ENCODE peak calls at places on chromosomes 16 and 17, in seven cellular contexts. M is esophagus squamous epithelium, K is GM23338, B is A673, C is pancreas, A is left lung, O is thoracic aorta. P is an unnamed sample. For H3K4me1, the result is how much of the 10 kb centered on the place peaks cover.

GRCh38 chr16:1200014-1200627 is 24.9 kb downstream of the TPSG1 start:
- DNase-seq in K (no peak), A (no peak), O (no peak), C (no peak), M (no peak), B (no peak), P (no peak)

GRCh38 chr16:3659200-3659599 is 4.7 kb downstream of the DNASE1 start:
- DNase-seq in O (no peak), B (no peak), C (no peak), M (no peak), A (no peak), K (no peak), P (no peak)

GRCh38 chr17:16048797-16049449 is 49.3 kb downstream of the TTC19 start:
- DNase-seq in B (no peak), A (no peak), O (no peak), C (no peak), M (no peak), K (no peak), P (no peak)

GRCh38 chr16:3364774-3365427 is 9.2 kb downstream of the OR2C1 start:
- DNase-seq in C (peak), O (peak), K (peak), A (peak), B (peak), M (peak), P (peak)

GRCh38 chr17:58329808-58330543 is 1.4 kb upstream of the TSPOAP1 start:
- DNase-seq in A (no peak), M (no peak), B (no peak), C (no peak), O (no peak), K (no peak), P (no peak)

GRCh38 chr17:60355663-60356594 is 36.0 kb downstream of the USP32 start:
- DNase-seq in C (no peak), M (no peak), B (no peak), A (no peak), O (no peak), K (no peak), P (no peak)

GRCh38 chr17:38674013-38674748 is 576 bp downstream of the EPOP start:
- DNase-seq in M (no peak), O (no peak), A (no peak), C (peak), B (no peak), K (peak), P (peak)

GRCh38 chr16:58011652-58012051 is 10.4 kb downstream of the USB1 start:
- DNase-seq in M (no peak), B (peak), K (no peak), O (no peak), C (no peak), A (no peak), P (no peak)

GRCh38 chr16:82011199-82011641 is at the start of gene SDR42E1:
- DNase-seq in O (no peak), A (peak), B (no peak), C (peak), M (peak), K (peak), P (no peak)

GRCh38 chr16:9868606-9869149 is 313.6 kb downstream of the GRIN2A start:
- DNase-seq in K (no peak), O (no peak), A (no peak), M (no peak), B (no peak), C (no peak), P (no peak)

GRCh38 chr16:10514369-10515055 is 65.9 kb downstream of the EMP2 start:
- DNase-seq in M (no peak), K (peak), O (no peak), C (peak), B (peak), A (no peak), P (peak)

GRCh38 chr17:54426287-54426886 is 474.3 kb upstream of the TOM1L1 start:
- DNase-seq in O (no peak), C (no peak), A (no peak), B (peak), M (no peak), K (peak), P (no peak)

GRCh38 chr17:77132411-77133086 is 8.2 kb upstream of the SEC14L1 start:
- DNase-seq in B (no peak), K (no peak), C (no peak), M (no peak), A (no peak), O (no peak), P (no peak)

GRCh38 chr17:6492892-6493674 is 48.8 kb downstream of the PIMREG start:
- DNase-seq in C (no peak), A (no peak), B (no peak), K (peak), M (no peak), O (no peak), P (no peak)

GRCh38 chr16:23504076-23504452 is 6.2 kb downstream of the GGA2 start:
- DNase-seq in O (no peak), B (no peak), M (no peak), A (peak), C (no peak), K (no peak), P (no peak)

GRCh38 chr16:472199-472504 is 46.7 kb downstream of the RAB11FIP3 start:
- DNase-seq in C (no peak), O (no peak), K (no peak), A (no peak), B (no peak), M (no peak), P (no peak)

DNA sequence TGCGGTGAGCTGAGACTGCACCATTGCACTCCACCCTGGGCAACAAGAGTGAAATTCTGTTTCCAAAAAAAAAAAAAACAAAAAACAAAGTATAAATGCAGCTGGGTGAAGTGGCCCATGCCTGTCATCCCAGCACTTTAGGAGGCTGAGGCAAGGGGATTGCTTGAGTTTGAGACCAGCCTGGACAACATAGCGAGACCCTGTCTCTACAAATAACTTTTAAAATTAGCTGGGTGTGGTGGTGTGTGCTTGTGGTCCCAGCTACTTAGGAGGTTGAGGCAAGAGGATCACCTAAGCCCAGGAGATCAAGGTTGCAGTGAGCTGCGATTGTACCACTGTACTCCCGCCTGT is 10.1 kb upstream of the STX4 start:
- DNase-seq in B (no peak), O (no peak), A (no peak), C (no peak), M (no peak), K (no peak), P (no peak)
- H3K27ac ChIP-seq in B (no peak), O (no peak), A (no peak), C (no peak), M (no peak), K (no peak), P (no peak)

GRCh38 chr16:85312174-85312573 is 199.9 kb upstream of the CIBAR2 start:
- DNase-seq in A (no peak), B (no peak), C (no peak), M (no peak), O (no peak), K (no peak), P (no peak)
- H3K4me3 ChIP-seq in A (no peak), B (no peak), C (no peak), M (no peak), O (no peak), K (no peak), P (no peak)

GRCh38 chr17:17724307-17724921 is 43.2 kb downstream of the RAI1 start:
- DNase-seq in A (no peak), K (peak), C (no peak), O (no peak), B (peak), M (no peak), P (no peak)

GRCh38 chr17:17721140-17721668 is 39.9 kb downstream of the RAI1 start:
- DNase-seq in B (no peak), A (no peak), O (no peak), M (no peak), K (no peak), C (no peak), P (no peak)

GRCh38 chr17:17722081-17722905 is 41.0 kb downstream of the RAI1 start:
- DNase-seq in B (peak), O (no peak), A (no peak), M (no peak), C (no peak), K (peak), P (peak)

GRCh38 chr17:17723354-17724261 is 42.4 kb downstream of the RAI1 start:
- DNase-seq in B (peak), M (no peak), A (no peak), C (no peak), K (peak), O (no peak), P (no peak)

DNA sequence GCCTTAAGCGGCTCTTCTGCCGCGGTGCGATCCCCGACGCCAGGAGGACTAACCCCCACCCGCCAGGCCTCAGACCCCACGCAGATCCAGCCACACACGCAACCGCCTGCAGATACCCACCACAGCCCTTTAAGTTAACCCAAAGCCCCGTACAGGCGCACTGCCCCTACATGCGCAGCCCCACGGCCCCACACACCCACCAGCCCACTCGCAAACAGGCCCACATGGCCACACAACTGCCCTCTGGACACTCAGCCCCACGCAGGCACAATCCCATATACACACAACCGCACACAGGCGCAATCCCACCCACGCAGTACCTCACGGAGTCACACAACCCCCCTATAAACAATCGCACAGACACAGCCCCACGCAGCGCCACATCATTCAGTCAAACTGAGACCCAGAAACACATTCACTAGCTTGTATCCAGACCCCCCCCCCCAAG is 41.7 kb downstream of the RAI1 start:
- DNase-seq in B (no peak), O (no peak), K (no peak), M (no peak), C (no peak), A (no peak), P (no peak)
- H3K4me1 ChIP-seq in B (half or more), O (under half), K (under half), M (half or more), C (under half), A (half or more), P (under half)

DNA sequence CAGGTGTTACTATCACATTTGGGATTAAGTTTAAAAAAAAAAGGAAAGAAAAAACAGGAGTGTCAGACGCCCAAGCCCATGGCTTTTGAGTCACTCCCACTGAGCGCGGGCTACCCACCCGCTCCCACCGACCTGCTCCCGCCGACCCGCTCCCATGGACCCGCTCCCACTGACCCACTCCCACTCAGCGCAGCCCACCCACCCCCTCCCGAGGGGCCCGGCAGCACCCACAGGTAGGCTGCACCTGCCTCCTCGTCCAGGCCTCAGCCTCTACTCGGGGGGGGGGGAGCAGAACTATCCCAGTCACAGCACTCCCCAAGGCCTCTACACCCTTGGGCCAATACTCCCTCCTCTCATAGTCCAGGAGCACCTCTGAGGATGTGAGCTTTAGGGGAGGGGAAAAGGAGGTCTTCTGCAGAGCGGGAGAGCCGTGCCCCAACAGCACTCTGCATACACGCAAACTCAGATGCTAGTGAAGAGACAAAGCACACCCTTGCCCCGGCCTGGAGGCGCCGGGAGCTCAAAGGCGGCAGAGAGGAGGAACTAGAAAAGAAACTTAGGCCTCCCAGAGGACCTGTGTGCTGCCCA is 2.9 kb downstream of the CLUH start:
- DNase-seq in K (no peak), A (no peak), M (no peak), B (no peak), O (no peak), C (peak), P (no peak)
- H3K27ac ChIP-seq in K (no peak), A (peak), M (peak), B (peak), O (peak), C (peak), P (peak)

GRCh38 chr17:82802141-82802540 is 37.7 kb downstream of the ZNF750 start:
- DNase-seq in C (no peak), A (no peak), O (no peak), B (no peak), M (no peak), K (no peak), P (no peak)
- H3K4me3 ChIP-seq in C (no peak), A (no peak), O (no peak), B (no peak), M (no peak), K (no peak), P (no peak)

GRCh38 chr17:50638851-50639767 is 4.4 kb downstream of the ABCC3 start:
- DNase-seq in C (peak), A (peak), B (peak), M (peak), K (no peak), O (peak), P (peak)

GRCh38 chr17:50636804-50637195 is 2.1 kb downstream of the ABCC3 start:
- DNase-seq in O (no peak), C (no peak), A (no peak), K (no peak), M (no peak), B (no peak), P (no peak)

GRCh38 chr17:50637829-50638571 is 3.3 kb downstream of the ABCC3 start:
- DNase-seq in K (no peak), O (no peak), B (no peak), C (no peak), M (no peak), A (no peak), P (no peak)

GRCh38 chr17:50636145-50636803 is 1.6 kb downstream of the ABCC3 start:
- DNase-seq in O (no peak), M (no peak), B (no peak), C (peak), K (no peak), A (no peak), P (peak)

DNA sequence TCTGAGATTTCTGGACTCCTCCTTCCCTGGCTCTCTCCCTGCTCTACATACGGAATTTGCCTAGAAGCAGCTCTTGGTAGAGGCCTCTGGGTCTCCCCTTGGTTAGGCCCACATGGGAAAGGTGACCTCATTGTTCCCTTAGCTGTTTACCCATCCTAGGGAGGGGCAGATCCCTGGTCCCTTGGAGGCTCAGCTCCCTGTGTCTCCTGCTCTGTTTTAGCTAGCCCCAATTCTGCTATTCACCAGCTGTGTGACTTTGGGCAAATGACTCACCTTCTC is 3.8 kb downstream of the ABCC3 start:
- DNase-seq in M (no peak), A (no peak), K (no peak), O (no peak), C (no peak), B (peak), P (no peak)
- H3K4me1 ChIP-seq in M (half or more), A (half or more), K (under half), O (half or more), C (under half), B (under half), P (under half)

DNA sequence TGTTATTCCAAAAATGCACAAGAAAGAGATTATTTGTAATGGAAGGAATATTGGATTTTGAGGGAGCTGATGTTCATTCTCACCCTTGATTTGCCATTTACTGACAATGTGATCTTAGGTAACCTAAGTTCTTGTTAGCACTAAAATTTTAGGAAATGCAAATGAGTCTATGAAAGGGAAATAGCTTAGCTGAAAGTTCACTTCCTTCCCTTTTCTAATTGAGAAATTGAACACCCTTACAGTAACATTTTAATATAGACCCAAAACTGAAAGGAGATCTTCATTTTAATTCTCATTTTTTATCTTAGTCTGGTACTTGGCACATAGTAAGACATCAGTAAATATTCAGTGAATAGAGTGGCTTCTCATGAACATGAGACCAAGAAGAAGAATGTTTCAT is 10.9 kb upstream of the WSB1 start:
- DNase-seq in A (no peak), C (no peak), O (no peak), K (no peak), B (no peak), M (no peak), P (no peak)
- H3K27ac ChIP-seq in A (peak), C (no peak), O (no peak), K (no peak), B (no peak), M (no peak), P (no peak)

P was measured in ovary.